ENCODE peak calls at places on chromosomes 3 and 15, in four cellular contexts. One of them, this sample, is unnamed.

GRCh38 chr3:3665546-3665945 is 133.7 kb upstream of the LRRN1 start:
- DNase-seq in WTC11: no peak
- DNase-seq in SK-N-SH: no peak
- DNase-seq in GM12878: no peak
- DNase-seq in this sample: no peak

GRCh38 chr3:156382458-156383346 is 172.2 kb downstream of the SSR3 start:
- DNase-seq in WTC11: peak; percentile 70
- DNase-seq in SK-N-SH: no peak
- DNase-seq in GM12878: no peak
- DNase-seq in this sample: peak; percentile 52

GRCh38 chr15:79101866-79102581 is 11.4 kb upstream of the RASGRF1 start:
- DNase-seq in WTC11: no peak
- DNase-seq in SK-N-SH: no peak
- DNase-seq in GM12878: no peak
- DNase-seq in this sample: no peak

GRCh38 chr3:111758642-111759041 is 100.4 kb upstream of the PHLDB2 start:
- DNase-seq in WTC11: no peak
- DNase-seq in SK-N-SH: no peak
- DNase-seq in GM12878: no peak
- DNase-seq in this sample: no peak

GRCh38 chr15:80015156-80015555 is 44.2 kb upstream of the BCL2A1 start:
- DNase-seq in WTC11: no peak
- DNase-seq in SK-N-SH: no peak
- DNase-seq in GM12878: no peak
- DNase-seq in this sample: no peak

GRCh38 chr3:159238646-159239045 is 436.8 kb downstream of the MFSD1 start:
- DNase-seq in WTC11: no peak
- DNase-seq in SK-N-SH: no peak
- DNase-seq in GM12878: no peak
- DNase-seq in this sample: no peak

GRCh38 chr15:63551400-63551799 is 45.8 kb upstream of the FBXL22 start:
- DNase-seq in WTC11: no peak
- DNase-seq in SK-N-SH: no peak
- DNase-seq in GM12878: no peak
- DNase-seq in this sample: no peak

GRCh38 chr15:25790003-25790660 is 73.0 kb downstream of the ATP10A start:
- DNase-seq in WTC11: no peak
- DNase-seq in SK-N-SH: no peak
- DNase-seq in GM12878: no peak
- DNase-seq in this sample: no peak

GRCh38 chr3:15942936-15943335 is 145.2 kb upstream of the ANKRD28 start:
- DNase-seq in WTC11: no peak
- DNase-seq in SK-N-SH: no peak
- DNase-seq in GM12878: no peak
- DNase-seq in this sample: no peak

GRCh38 chr3:20984594-20985207 is 766.3 kb downstream of the ZNF385D start:
- DNase-seq in WTC11: no peak
- DNase-seq in SK-N-SH: no peak
- DNase-seq in GM12878: no peak
- DNase-seq in this sample: no peak

GRCh38 chr3:15815696-15816095 is 17.9 kb upstream of the ANKRD28 start:
- DNase-seq in WTC11: no peak
- DNase-seq in SK-N-SH: peak; percentile 9
- DNase-seq in GM12878: no peak
- DNase-seq in this sample: no peak

GRCh38 chr15:30065025-30065801 is 17.5 kb upstream of the GOLGA8J start:
- DNase-seq in WTC11: no peak
- DNase-seq in SK-N-SH: no peak
- DNase-seq in GM12878: no peak
- DNase-seq in this sample: no peak

GRCh38 chr3:156507285-156507684 is 47.6 kb downstream of the SSR3 start:
- DNase-seq in WTC11: no peak
- DNase-seq in SK-N-SH: no peak
- DNase-seq in GM12878: no peak
- DNase-seq in this sample: no peak

GRCh38 chr15:59160880-59161593 is 45.6 kb upstream of the LDHAL6B start:
- DNase-seq in WTC11: peak; percentile 74
- DNase-seq in SK-N-SH: peak; percentile 72
- DNase-seq in GM12878: no peak
- DNase-seq in this sample: peak; percentile 62

GRCh38 chr3:18442743-18443669 is 17.9 kb upstream of the SATB1 start:
- DNase-seq in WTC11: no peak
- DNase-seq in SK-N-SH: no peak
- DNase-seq in GM12878: no peak
- DNase-seq in this sample: no peak

GRCh38 chr3:25047058-25047457 is 381.0 kb upstream of the RARB start:
- DNase-seq in WTC11: no peak
- DNase-seq in SK-N-SH: no peak
- DNase-seq in GM12878: no peak
- DNase-seq in this sample: no peak

GRCh38 chr3:127035672-127036071 is 52.8 kb downstream of the PLXNA1 start:
- DNase-seq in WTC11: no peak
- DNase-seq in SK-N-SH: no peak
- DNase-seq in GM12878: no peak
- DNase-seq in this sample: no peak

GRCh38 chr3:132448211-132448961 is 31.1 kb downstream of the DNAJC13 start:
- DNase-seq in WTC11: no peak
- DNase-seq in SK-N-SH: no peak
- DNase-seq in GM12878: peak; percentile 16
- DNase-seq in this sample: no peak
- TF ChIP-seq USF1 in WTC11: no peak
- TF ChIP-seq USF1 in SK-N-SH: no peak
- TF ChIP-seq USF1 in GM12878: no peak
- TF ChIP-seq USF1 in this sample: no peak

GRCh38 chr3:81668283-81668682 is 93.2 kb downstream of the GBE1 start:
- DNase-seq in WTC11: no peak
- DNase-seq in SK-N-SH: no peak
- DNase-seq in GM12878: no peak
- DNase-seq in this sample: no peak

GRCh38 chr3:81660036-81660435 is 101.4 kb downstream of the GBE1 start:
- DNase-seq in WTC11: no peak
- DNase-seq in SK-N-SH: no peak
- DNase-seq in GM12878: no peak
- DNase-seq in this sample: no peak

GRCh38 chr3:81666502-81667121 is 94.8 kb downstream of the GBE1 start:
- DNase-seq in WTC11: no peak
- DNase-seq in SK-N-SH: peak; percentile 14
- DNase-seq in GM12878: no peak
- DNase-seq in this sample: no peak

GRCh38 chr3:81658322-81658997 is 103.0 kb downstream of the GBE1 start:
- DNase-seq in WTC11: no peak
- DNase-seq in SK-N-SH: no peak
- DNase-seq in GM12878: no peak
- DNase-seq in this sample: no peak

DNA sequence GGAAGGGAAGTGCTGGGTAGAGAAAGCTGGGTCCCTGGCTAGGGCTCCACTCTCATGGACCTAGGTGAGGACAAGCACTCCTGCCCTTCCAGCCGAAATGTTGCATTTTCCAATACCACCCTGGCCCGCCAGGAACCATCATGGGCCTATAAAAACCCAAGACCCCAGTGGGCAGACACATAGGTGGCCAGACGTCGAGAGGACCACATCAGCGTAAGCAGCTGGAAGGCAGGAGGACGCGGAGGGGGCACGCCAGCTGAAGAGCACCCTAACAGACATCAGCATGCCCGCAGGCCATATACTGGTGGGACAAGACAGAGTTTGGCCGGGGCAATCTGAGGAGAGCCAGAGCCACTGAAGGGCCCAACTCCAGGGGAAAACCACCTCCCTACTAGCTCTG is 98.3 kb downstream of the GBE1 start:
- DNase-seq in WTC11: no peak
- DNase-seq in SK-N-SH: no peak
- DNase-seq in GM12878: no peak
- DNase-seq in this sample: no peak
- TF ChIP-seq USF1 in WTC11: no peak
- TF ChIP-seq USF1 in SK-N-SH: no peak
- TF ChIP-seq USF1 in GM12878: no peak
- TF ChIP-seq USF1 in this sample: no peak

GRCh38 chr3:192836469-192836820 is 81.2 kb downstream of the MB21D2 start:
- DNase-seq in WTC11: no peak
- DNase-seq in SK-N-SH: no peak
- DNase-seq in GM12878: no peak
- DNase-seq in this sample: no peak
- TF ChIP-seq USF1 in WTC11: no peak
- TF ChIP-seq USF1 in SK-N-SH: no peak
- TF ChIP-seq USF1 in GM12878: no peak
- TF ChIP-seq USF1 in this sample: no peak

GRCh38 chr3:9349321-9350117 is 13.3 kb upstream of the THUMPD3 start:
- DNase-seq in WTC11: no peak
- DNase-seq in SK-N-SH: no peak
- DNase-seq in GM12878: no peak
- DNase-seq in this sample: no peak
- TF ChIP-seq USF1 in WTC11: no peak
- TF ChIP-seq USF1 in SK-N-SH: no peak
- TF ChIP-seq USF1 in GM12878: no peak
- TF ChIP-seq USF1 in this sample: no peak

GRCh38 chr3:37861540-37862051 is at the start of gene CTDSPL:
- DNase-seq in WTC11: peak; percentile 50
- DNase-seq in SK-N-SH: peak; percentile 88
- DNase-seq in GM12878: no peak
- DNase-seq in this sample: peak; percentile 78
- TF ChIP-seq USF1 in WTC11: no peak
- TF ChIP-seq USF1 in SK-N-SH: no peak
- TF ChIP-seq USF1 in GM12878: no peak
- TF ChIP-seq USF1 in this sample: no peak

DNA sequence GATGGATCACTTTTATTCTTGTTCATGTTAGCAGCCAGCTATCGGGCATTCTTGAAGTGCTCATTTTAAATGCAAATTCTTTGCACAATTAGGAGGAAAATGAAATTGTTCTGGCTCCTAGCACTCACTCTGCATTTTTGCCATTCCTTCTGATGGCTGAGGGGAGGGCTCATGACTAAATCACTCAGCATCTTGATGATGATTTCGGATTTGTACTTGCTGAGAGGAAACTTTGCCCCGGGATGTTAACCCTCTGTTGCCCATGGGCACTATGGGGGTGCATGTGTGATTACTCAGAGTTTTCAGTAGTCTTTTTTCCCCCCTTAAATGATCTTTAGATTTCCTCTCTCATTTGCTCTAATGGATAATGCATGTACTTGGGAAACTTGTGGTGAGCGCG is 299.6 kb upstream of the C2CD4B start:
- DNase-seq in WTC11: no peak
- DNase-seq in SK-N-SH: no peak
- DNase-seq in GM12878: no peak
- DNase-seq in this sample: no peak
- TF ChIP-seq USF1 in WTC11: no peak
- TF ChIP-seq USF1 in SK-N-SH: no peak
- TF ChIP-seq USF1 in GM12878: no peak
- TF ChIP-seq USF1 in this sample: no peak

This sample was measured in K562.